ENCODE peak calls at places on chromosomes 12 and 14, in six cellular contexts. Y, W, S, X, R and U are unnamed samples.

GRCh38 chr12:64418209-64418608 is 14.0 kb downstream of the XPOT start:
- DNase-seq in R (no peak), S (no peak), X (no peak), Y (no peak), W (no peak), U (no peak)

GRCh38 chr12:108630481-108631207 is 3.0 kb downstream of the SELPLG start:
- DNase-seq in S (no peak), W (peak; percentile 91), Y (peak; percentile 73), X (no peak), R (peak; percentile 91), U (no peak)

GRCh38 chr12:3155710-3156386 is 78.7 kb downstream of the TSPAN9 start:
- DNase-seq in S (no peak), Y (no peak), R (no peak), X (no peak), W (no peak), U (no peak)

GRCh38 chr12:131683266-131684014 is 27.4 kb upstream of the SFSWAP start:
- DNase-seq in X (no peak), Y (no peak), R (no peak), W (no peak), S (no peak), U (no peak)

GRCh38 chr14:24432259-24433131 is 2.7 kb downstream of the KHNYN start:
- DNase-seq in Y (no peak), R (peak; percentile 59), X (peak; percentile 44), S (peak; percentile 68), W (no peak), U (no peak)

GRCh38 chr12:74791365-74791764 is 253.7 kb downstream of the ATXN7L3B start:
- DNase-seq in X (no peak), W (no peak), S (no peak), R (no peak), Y (no peak), U (no peak)

GRCh38 chr14:79419571-79420327 is 791.6 kb downstream of the DIO2 start:
- DNase-seq in S (no peak), R (no peak), X (no peak), Y (no peak), W (no peak), U (no peak)

GRCh38 chr12:109883429-109883828 is 3.1 kb upstream of the GLTP start:
- DNase-seq in X (no peak), S (no peak), Y (no peak), W (no peak), R (no peak), U (no peak)

GRCh38 chr14:89625208-89625987 is 208.4 kb upstream of the FOXN3 start:
- DNase-seq in R (no peak), X (peak; percentile 52), S (no peak), W (no peak), Y (no peak), U (peak; percentile 22)

GRCh38 chr12:113591480-113591971 is 119.9 kb upstream of the LHX5 start:
- DNase-seq in W (no peak), X (no peak), Y (no peak), S (no peak), R (no peak), U (no peak)

GRCh38 chr14:68391292-68392014 is 401.4 kb downstream of the ZFP36L1 start:
- DNase-seq in S (no peak), W (no peak), Y (no peak), X (no peak), R (peak; percentile 83), U (no peak)

GRCh38 chr14:75724414-75725204 is 63.6 kb downstream of the TTLL5 start:
- DNase-seq in W (no peak), R (no peak), S (no peak), X (no peak), Y (no peak), U (no peak)

GRCh38 chr14:64696355-64696844 is 7.8 kb upstream of the PLEKHG3 start:
- DNase-seq in W (no peak), X (no peak), S (no peak), Y (no peak), R (no peak), U (no peak)

GRCh38 chr14:43640718-43641267 is 866.3 kb downstream of the FSCB start:
- DNase-seq in S (no peak), W (no peak), R (no peak), Y (no peak), X (no peak), U (no peak)

GRCh38 chr14:93744876-93745275 is 43.4 kb downstream of the PRIMA1 start:
- DNase-seq in Y (no peak), R (no peak), X (no peak), W (no peak), S (no peak), U (no peak)

GRCh38 chr12:3571323-3571722 is 80.3 kb downstream of the PRMT8 start:
- DNase-seq in X (no peak), W (no peak), S (no peak), R (no peak), Y (no peak), U (no peak)

GRCh38 chr14:65792208-65792905 is 379.8 kb downstream of the FUT8 start:
- DNase-seq in S (no peak), X (no peak), W (no peak), R (peak; percentile 36), Y (no peak), U (no peak)

GRCh38 chr14:74257078-74257987 is 18.1 kb downstream of the VSX2 start:
- DNase-seq in Y (no peak), R (peak; percentile 66), S (no peak), X (peak; percentile 60), W (no peak), U (peak; percentile 40)

GRCh38 chr12:67069451-67070306 is 199.5 kb upstream of the CAND1 start:
- DNase-seq in Y (no peak), S (peak; percentile 58), X (peak; percentile 54), W (no peak), R (peak; percentile 37), U (peak; percentile 26)

GRCh38 chr14:30283822-30284446 is 275.0 kb upstream of the G2E3 start:
- DNase-seq in X (no peak), Y (peak; percentile 25), W (no peak), S (no peak), R (peak; percentile 58), U (peak; percentile 51)

GRCh38 chr12:127295630-127296029 is 971.3 kb upstream of the TMEM132C start:
- DNase-seq in W (no peak), R (no peak), Y (no peak), X (no peak), S (no peak), U (no peak)

GRCh38 chr14:90576981-90577660 is 180.3 kb downstream of the CALM1 start:
- DNase-seq in Y (no peak), W (no peak), X (no peak), S (no peak), R (no peak), U (no peak)

GRCh38 chr12:31323466-31324115 is 2.4 kb downstream of the SINHCAF start:
- DNase-seq in R (peak; percentile 3), Y (no peak), X (no peak), S (peak; percentile 83), W (no peak), U (peak; percentile 65)

GRCh38 chr12:119940881-119941280 is 48.2 kb upstream of the BICDL1 start:
- DNase-seq in R (peak; percentile 65), Y (peak; percentile 36), W (peak; percentile 11), X (no peak), S (no peak), U (peak; percentile 19)

GRCh38 chr14:91115986-91116385 is 2.1 kb downstream of the DGLUCY start:
- DNase-seq in Y (no peak), S (no peak), R (no peak), W (no peak), X (no peak), U (no peak)

GRCh38 chr12:41051909-41052308 is 136.2 kb upstream of the PDZRN4 start:
- DNase-seq in S (no peak), X (no peak), R (no peak), W (no peak), Y (no peak), U (no peak)

GRCh38 chr14:99724939-99725773 is 41.1 kb downstream of the CYP46A1 start:
- DNase-seq in Y (no peak), W (no peak), S (no peak), R (no peak), X (no peak), U (no peak)

GRCh38 chr12:6277982-6278438 is 32.5 kb upstream of the PLEKHG6 start:
- DNase-seq in S (peak; percentile 75), W (no peak), X (peak; percentile 52), Y (no peak), R (no peak), U (peak; percentile 71)